ENCODE peak calls at places on chromosomes 5 and 9, in five cellular contexts. O is endodermal cell, N is fibroblast of villous mesenchyme, L is osteoblast, Z is HCT116. Y is an unnamed sample.

GRCh38 chr5:149247726-149248125 is 23.9 kb upstream of the AFAP1L1 start:
- DNase-seq in Z (no peak), O (no peak), N (no peak), L (no peak), Y (no peak)

GRCh38 chr5:80957031-80957761 is 3.0 kb upstream of the RASGRF2 start:
- DNase-seq in O (peak), L (no peak), Z (no peak), N (no peak), Y (no peak)

GRCh38 chr5:146796911-146797310 is 81.6 kb downstream of the PPP2R2B start:
- DNase-seq in L (no peak), N (no peak), Z (no peak), O (no peak), Y (no peak)

GRCh38 chr9:129556576-129557191 is 64.2 kb downstream of the C9orf50 start:
- DNase-seq in Z (no peak), L (peak), O (peak), N (no peak), Y (no peak)

GRCh38 chr9:120710110-120710981 is 3.9 kb downstream of the MEGF9 start:
- DNase-seq in Z (peak), N (peak), O (no peak), L (peak), Y (peak)

GRCh38 chr5:14011089-14012004 is 66.9 kb upstream of the DNAH5 start:
- DNase-seq in L (peak), Z (peak), O (peak), N (peak), Y (peak)

GRCh38 chr5:156208271-156208670 is 118.7 kb upstream of the SGCD start:
- DNase-seq in Z (no peak), O (no peak), N (peak), L (no peak), Y (no peak)

GRCh38 chr5:10329808-10330481 is 22.2 kb upstream of the CMBL start:
- DNase-seq in L (peak), O (no peak), N (peak), Z (no peak), Y (peak)

GRCh38 chr5:104186510-104186909 is 623.9 kb upstream of the NUDT12 start:
- DNase-seq in L (no peak), O (no peak), N (no peak), Z (no peak), Y (no peak)

GRCh38 chr5:55997742-55998351 is 3.1 kb upstream of the IL6ST start:
- DNase-seq in N (peak), L (peak), O (no peak), Z (no peak), Y (peak)

GRCh38 chr9:134378901-134379338 is 52.7 kb downstream of the RXRA start:
- DNase-seq in N (peak), Z (peak), L (peak), O (no peak), Y (peak)

GRCh38 chr5:140242890-140243585 is 59.9 kb downstream of the PFDN1 start:
- DNase-seq in O (no peak), Z (no peak), L (no peak), N (no peak), Y (no peak)

GRCh38 chr5:13359326-13359725 is 585.2 kb downstream of the DNAH5 start:
- DNase-seq in Z (no peak), N (no peak), O (no peak), L (no peak), Y (no peak)

GRCh38 chr9:110399983-110400382 is 62.3 kb upstream of the TXNDC8 start:
- DNase-seq in N (no peak), Z (no peak), O (no peak), L (no peak), Y (no peak)

GRCh38 chr5:67248703-67249589 is 52.3 kb upstream of the CD180 start:
- DNase-seq in Z (no peak), N (peak), L (no peak), O (no peak), Y (peak)

GRCh38 chr5:156325671-156326070 is 1.3 kb upstream of the SGCD start:
- DNase-seq in Z (no peak), N (no peak), L (no peak), O (no peak), Y (no peak)

GRCh38 chr5:15610216-15610615 is 110.2 kb downstream of the FBXL7 start:
- DNase-seq in L (no peak), Z (no peak), O (peak), N (no peak), Y (no peak)

GRCh38 chr5:77993799-77994318 is 217.7 kb upstream of the TBCA start:
- DNase-seq in L (no peak), N (no peak), O (no peak), Z (no peak), Y (no peak)

GRCh38 chr5:175642998-175643397 is 14.9 kb upstream of the HRH2 start:
- DNase-seq in L (no peak), N (no peak), Z (no peak), O (no peak), Y (no peak)

GRCh38 chr9:84139296-84140100 is 158.9 kb downstream of the RMI1 start:
- DNase-seq in Z (no peak), L (peak), O (no peak), N (peak), Y (peak)

GRCh38 chr5:144680711-144681110 is 510.0 kb downstream of the KCTD16 start:
- DNase-seq in N (no peak), O (no peak), L (no peak), Z (no peak), Y (no peak)

GRCh38 chr5:66661149-66661548 is 65.0 kb downstream of the MAST4 start:
- DNase-seq in N (peak), L (no peak), O (no peak), Z (no peak), Y (peak)

DNA sequence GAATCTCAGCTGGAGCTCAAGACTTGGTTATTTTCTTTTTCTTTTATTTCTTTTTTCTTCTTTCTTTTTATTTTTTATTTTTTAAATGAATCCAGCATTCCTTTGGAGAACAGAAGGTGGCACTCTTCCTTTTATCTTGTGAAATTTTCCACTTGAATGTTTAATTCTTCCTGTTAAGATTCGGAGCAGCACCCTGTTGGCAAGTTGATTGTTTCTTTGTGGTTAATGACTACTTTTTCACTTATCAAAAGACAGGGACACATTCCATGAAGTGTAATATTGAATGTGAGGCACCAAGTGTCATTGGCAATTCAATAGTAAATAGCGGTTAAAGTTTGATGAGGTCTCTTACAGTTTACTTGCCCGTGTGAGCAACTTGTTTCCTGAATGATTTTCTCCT is 240.5 kb upstream of the CHD1 start:
- DNase-seq in L (no peak), Z (peak), N (peak), O (no peak), Y (peak)
- TF ChIP-seq CTCF in L (peak), Z (peak), N (no peak), O (peak), Y (no peak)

GRCh38 chr5:6383376-6383775 is 5.0 kb upstream of the MED10 start:
- DNase-seq in O (peak), Z (no peak), N (no peak), L (no peak), Y (no peak)

GRCh38 chr5:6378128-6379023 is at the start of gene MED10:
- DNase-seq in Z (peak), L (peak), O (peak), N (peak), Y (peak)

GRCh38 chr5:6377121-6377520 is 1.2 kb downstream of the MED10 start:
- DNase-seq in L (no peak), O (peak), Z (no peak), N (peak), Y (no peak)

GRCh38 chr5:6377582-6378127 is 692 bp downstream of the MED10 start:
- DNase-seq in N (no peak), Z (no peak), L (peak), O (no peak), Y (peak)

DNA sequence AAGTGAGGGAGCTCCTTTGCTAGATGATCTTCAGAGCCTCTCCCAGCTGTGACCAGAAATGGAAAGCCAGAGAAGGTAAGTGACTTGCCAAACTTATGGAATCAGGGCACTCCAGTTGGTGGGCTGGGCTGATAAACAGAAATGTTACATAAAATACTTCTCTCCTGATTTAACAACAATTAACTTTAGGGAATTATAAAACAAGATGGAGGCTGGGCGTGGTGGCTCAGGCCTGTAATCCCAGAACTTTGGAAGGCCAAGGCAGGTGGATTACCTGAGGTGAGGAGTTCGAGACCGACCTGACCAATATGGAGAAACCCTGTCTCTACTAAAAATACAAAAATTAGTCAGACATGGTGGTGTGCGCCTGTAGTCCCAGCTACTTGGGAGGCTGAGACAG is 899 bp upstream of the MED10 start:
- DNase-seq in N (no peak), L (no peak), Z (no peak), O (peak), Y (no peak)
- H3K4me3 ChIP-seq in N (no peak), L (no peak), Z (peak), O (peak), Y (no peak)

GRCh38 chr9:6024035-6024554 is 8.7 kb upstream of the RANBP6 start:
- DNase-seq in L (peak), O (peak), N (peak), Z (peak), Y (peak)
- TF ChIP-seq CTCF in L (peak), O (peak), N (peak), Z (peak), Y (peak)

GRCh38 chr5:157529002-157529401 is 46.6 kb downstream of the ADAM19 start:
- DNase-seq in O (no peak), Z (no peak), N (no peak), L (no peak), Y (no peak)
- H3K4me3 ChIP-seq in O (no peak), Z (no peak), N (no peak), L (no peak), Y (no peak)

GRCh38 chr9:98360176-98360708 is 104.8 kb upstream of the TBC1D2 start:
- DNase-seq in N (no peak), O (no peak), Z (no peak), L (no peak), Y (no peak)

GRCh38 chr9:98364042-98364441 is 108.6 kb upstream of the TBC1D2 start:
- DNase-seq in L (no peak), N (no peak), Z (no peak), O (no peak), Y (no peak)

GRCh38 chr9:98365227-98365669 is 109.8 kb upstream of the TBC1D2 start:
- DNase-seq in N (no peak), Z (peak), O (peak), L (no peak), Y (peak)

GRCh38 chr9:98361645-98362044 is 106.2 kb upstream of the TBC1D2 start:
- DNase-seq in N (no peak), O (no peak), Z (no peak), L (no peak), Y (no peak)

GRCh38 chr9:98362624-98363023 is 107.2 kb upstream of the TBC1D2 start:
- DNase-seq in O (no peak), N (no peak), L (peak), Z (no peak), Y (no peak)
- TF ChIP-seq CTCF in O (no peak), N (no peak), L (no peak), Z (no peak), Y (no peak)

DNA sequence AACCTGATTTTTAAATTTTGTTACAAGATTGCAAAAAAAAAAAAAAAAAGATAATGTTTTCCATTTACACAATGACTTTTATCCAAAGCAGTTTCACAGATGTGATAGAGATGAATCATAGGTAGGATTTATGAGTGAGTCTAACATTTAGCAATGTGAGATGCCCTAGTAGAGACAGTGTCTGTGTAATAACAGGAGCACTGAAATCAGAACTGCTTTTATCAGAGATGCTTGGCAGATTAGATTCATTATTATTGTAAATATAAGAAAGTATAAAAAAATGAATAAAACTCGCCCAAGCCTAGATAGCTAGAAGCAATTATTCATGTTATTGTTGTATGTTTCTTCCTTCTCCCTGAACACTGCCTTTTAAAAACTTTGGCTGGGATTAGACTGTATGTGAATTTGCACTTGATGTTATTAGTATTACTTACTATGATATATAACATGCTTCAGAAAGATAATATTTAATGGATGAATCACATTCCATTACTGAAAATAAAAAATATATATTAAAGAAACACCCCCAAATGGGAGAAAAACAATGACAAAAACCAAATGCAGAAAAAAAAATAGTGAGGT is 567.3 kb upstream of the KLF4 start:
- DNase-seq in L (no peak), N (peak), O (no peak), Z (no peak), Y (peak)
- H3K4me3 ChIP-seq in L (peak), N (no peak), O (no peak), Z (peak), Y (no peak)

DNA sequence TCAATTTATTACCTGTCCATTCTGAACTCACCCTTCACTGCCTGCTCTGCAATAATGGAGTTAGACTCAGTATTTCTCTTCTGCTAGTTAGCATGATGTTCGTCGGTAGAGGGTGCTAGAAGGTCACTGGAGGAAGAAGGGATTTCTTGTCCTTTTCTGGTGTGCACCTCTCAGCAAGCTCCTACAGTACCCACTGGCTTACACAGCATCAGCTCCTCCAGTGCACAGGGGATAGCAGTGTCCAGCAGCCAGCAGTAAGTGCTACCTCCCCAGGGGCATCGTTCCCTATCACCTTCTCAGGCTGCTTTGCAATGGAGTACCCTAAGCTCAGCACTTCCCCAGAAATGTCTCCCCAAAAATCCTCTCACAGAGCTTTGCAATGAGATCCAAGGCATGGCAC is 45.9 kb upstream of the APC start:
- DNase-seq in N (peak), Z (no peak), L (no peak), O (peak), Y (peak)
- TF ChIP-seq CTCF in N (peak), Z (no peak), L (peak), O (peak), Y (peak)

Y was measured in cardiac fibroblast.